ENCODE peak calls at places on chromosomes 2 and 18, in seven cellular contexts. D is A549, Y is right atrium auricular region, P is tibial nerve, V is K562, R is right lobe of liver, O is upper lobe of right lung. G is an unnamed sample. For H3K4me1, the result is how much of the 10 kb centered on the place peaks cover.

GRCh38 chr2:119641562-119642258 is 37.3 kb upstream of the TMEM177 start:
- DNase-seq in D (peak), Y (peak), P (peak), V (peak), R (peak), O (peak), G (peak)

GRCh38 chr2:82968381-82968780 is 1490.7 kb downstream of the SUCLG1 start:
- DNase-seq in D (no peak), Y (no peak), P (no peak), V (no peak), R (no peak), O (no peak), G (no peak)

GRCh38 chr2:212968284-212969081 is 182.9 kb downstream of the IKZF2 start:
- DNase-seq in D (no peak), Y (no peak), P (no peak), V (no peak), R (no peak), O (no peak), G (no peak)

GRCh38 chr2:38959938-38960608 is 70.4 kb downstream of the ARHGEF33 start:
- DNase-seq in D (no peak), Y (peak), P (peak), V (no peak), R (peak), O (peak), G (peak)

GRCh38 chr2:121257476-121257831 is 27.5 kb downstream of the TFCP2L1 start:
- DNase-seq in D (no peak), Y (no peak), P (no peak), V (no peak), R (no peak), O (no peak), G (no peak)

GRCh38 chr2:173229086-173229485 is 125.6 kb upstream of the CDCA7 start:
- DNase-seq in D (no peak), Y (no peak), P (no peak), V (no peak), R (no peak), O (no peak), G (no peak)

GRCh38 chr18:58807766-58808165 is 56.9 kb upstream of the ZNF532 start:
- DNase-seq in D (no peak), Y (no peak), P (no peak), V (no peak), R (no peak), O (no peak), G (no peak)

GRCh38 chr2:237059155-237059875 is 26.4 kb upstream of the COPS8 start:
- DNase-seq in D (no peak), Y (no peak), P (no peak), V (no peak), R (no peak), O (no peak), G (no peak)

GRCh38 chr2:172878260-172878659 is 142.6 kb downstream of the RAPGEF4 start:
- DNase-seq in D (no peak), Y (no peak), P (no peak), V (no peak), R (no peak), O (no peak), G (no peak)

GRCh38 chr2:15189236-15189635 is 371.9 kb downstream of the NBAS start:
- DNase-seq in D (no peak), Y (no peak), P (no peak), V (no peak), R (no peak), O (no peak), G (no peak)

GRCh38 chr2:18505703-18506341 is 54.6 kb downstream of the RDH14 start:
- DNase-seq in D (no peak), Y (no peak), P (no peak), V (no peak), R (no peak), O (no peak), G (no peak)

GRCh38 chr2:16351541-16351940 is 314.1 kb downstream of the CYRIA start:
- DNase-seq in D (no peak), Y (no peak), P (no peak), V (no peak), R (no peak), O (no peak), G (peak)

GRCh38 chr2:111662039-111662740 is 221.8 kb downstream of the ANAPC1 start:
- DNase-seq in D (no peak), Y (no peak), P (no peak), V (no peak), R (peak), O (no peak), G (no peak)

GRCh38 chr18:34957864-34958259 is 83.4 kb upstream of the MAPRE2 start:
- DNase-seq in D (no peak), Y (no peak), P (no peak), V (no peak), R (no peak), O (no peak), G (no peak)

GRCh38 chr2:62306751-62307468 is 111.0 kb downstream of the B3GNT2 start:
- DNase-seq in D (no peak), Y (no peak), P (no peak), V (no peak), R (no peak), O (no peak), G (no peak)

GRCh38 chr2:150549381-150549780 is 61.9 kb upstream of the RND3 start:
- DNase-seq in D (no peak), Y (no peak), P (no peak), V (no peak), R (no peak), O (no peak), G (no peak)

GRCh38 chr2:170869461-170869860 is 52.8 kb downstream of the GAD1 start:
- DNase-seq in D (no peak), Y (no peak), P (no peak), V (no peak), R (no peak), O (no peak), G (no peak)

GRCh38 chr2:99348173-99348572 is 11.0 kb downstream of the EIF5B start:
- DNase-seq in D (no peak), Y (no peak), P (no peak), V (no peak), R (no peak), O (no peak), G (no peak)

GRCh38 chr18:10242922-10243680 is 211.3 kb upstream of the APCDD1 start:
- DNase-seq in D (no peak), Y (no peak), P (no peak), V (no peak), R (no peak), O (no peak), G (no peak)

GRCh38 chr2:129717560-129718128 is 261.8 kb upstream of the RAB6C start:
- DNase-seq in D (no peak), Y (no peak), P (no peak), V (no peak), R (no peak), O (no peak), G (no peak)

GRCh38 chr2:158006961-158007664 is 94.6 kb upstream of the UPP2 start:
- DNase-seq in D (no peak), Y (no peak), P (no peak), V (no peak), R (no peak), O (peak), G (no peak)

GRCh38 chr18:76380791-76381405 is 114.1 kb downstream of the ZNF516 start:
- DNase-seq in D (peak), Y (no peak), P (no peak), V (peak), R (no peak), O (no peak), G (no peak)

GRCh38 chr2:126658910-126659613 is 3.1 kb downstream of the GYPC start:
- DNase-seq in D (no peak), Y (peak), P (peak), V (no peak), R (peak), O (peak), G (no peak)

GRCh38 chr2:201680743-201681142 is 17.7 kb downstream of the MPP4 start:
- DNase-seq in D (peak), Y (no peak), P (no peak), V (peak), R (no peak), O (no peak), G (peak)

GRCh38 chr2:170235860-170236638 is 58.1 kb downstream of the MYO3B start:
- DNase-seq in D (peak), Y (no peak), P (no peak), V (peak), R (no peak), O (no peak), G (peak)

GRCh38 chr2:135600915-135601314 is 69.6 kb downstream of the R3HDM1 start:
- DNase-seq in D (no peak), Y (no peak), P (no peak), V (no peak), R (no peak), O (no peak), G (no peak)
- TF ChIP-seq CTCF in D (peak), Y (no peak), P (peak), V (peak), R (no peak), O (no peak), G (no peak)

GRCh38 chr2:217897816-217898806 is 104.7 kb downstream of the TNS1 start:
- DNase-seq in D (no peak), Y (no peak), P (no peak), V (no peak), R (peak), O (peak), G (no peak)
- H3K4me1 ChIP-seq in D (under half), Y (under half), P (half or more), V (under half), R (under half), O (half or more), G (under half)

GRCh38 chr2:46332686-46333281 is 35.6 kb downstream of the EPAS1 start:
- DNase-seq in D (no peak), Y (no peak), P (no peak), V (no peak), R (peak), O (no peak), G (peak)

GRCh38 chr2:46333912-46334311 is 36.7 kb downstream of the EPAS1 start:
- DNase-seq in D (peak), Y (no peak), P (no peak), V (no peak), R (no peak), O (no peak), G (no peak)

GRCh38 chr2:46335404-46335965 is 38.3 kb downstream of the EPAS1 start:
- DNase-seq in D (peak), Y (no peak), P (no peak), V (no peak), R (no peak), O (peak), G (no peak)

GRCh38 chr2:46335966-46336436 is 38.8 kb downstream of the EPAS1 start:
- DNase-seq in D (peak), Y (no peak), P (no peak), V (no peak), R (no peak), O (peak), G (no peak)

GRCh38 chr2:46334389-46335345 is 37.5 kb downstream of the EPAS1 start:
- DNase-seq in D (no peak), Y (no peak), P (no peak), V (no peak), R (no peak), O (no peak), G (no peak)
- H3K4me3 ChIP-seq in D (peak), Y (peak), P (peak), V (no peak), R (no peak), O (peak), G (no peak)

DNA sequence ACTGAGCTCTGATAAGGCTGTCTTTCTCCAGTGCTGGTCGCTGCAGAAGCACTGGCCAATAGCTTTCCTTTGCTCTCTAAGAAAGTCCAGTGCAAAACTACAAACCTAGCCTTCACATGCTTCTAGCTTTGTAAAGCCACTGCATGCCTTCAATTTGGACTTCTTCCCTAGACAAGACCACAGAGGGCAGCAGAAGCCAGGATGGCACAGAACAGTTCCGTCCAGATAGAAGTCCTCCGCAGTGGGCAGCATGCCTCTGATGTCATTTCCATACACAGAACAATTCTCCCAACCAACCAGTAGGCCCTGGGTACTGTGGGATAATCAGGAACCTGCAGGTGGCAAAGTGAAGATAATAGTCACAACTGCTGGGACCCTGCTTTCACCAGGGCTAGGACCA is 3.3 kb downstream of the ST6GAL2 start:
- DNase-seq in D (peak), Y (no peak), P (no peak), V (no peak), R (no peak), O (no peak), G (no peak)
- TF ChIP-seq CTCF in D (peak), Y (no peak), P (no peak), V (no peak), R (no peak), O (no peak), G (no peak)

GRCh38 chr2:177255227-177255601 is 9.3 kb downstream of the NFE2L2 start:
- DNase-seq in D (no peak), Y (no peak), P (no peak), V (no peak), R (no peak), O (no peak), G (no peak)

GRCh38 chr2:177253704-177254103 is 10.8 kb downstream of the NFE2L2 start:
- DNase-seq in D (no peak), Y (no peak), P (no peak), V (no peak), R (no peak), O (no peak), G (no peak)

GRCh38 chr2:177254433-177255226 is 9.9 kb downstream of the NFE2L2 start:
- DNase-seq in D (no peak), Y (no peak), P (no peak), V (peak), R (no peak), O (no peak), G (peak)

GRCh38 chr2:177251165-177251542 is 13.4 kb downstream of the NFE2L2 start:
- DNase-seq in D (no peak), Y (no peak), P (no peak), V (no peak), R (no peak), O (no peak), G (no peak)

DNA sequence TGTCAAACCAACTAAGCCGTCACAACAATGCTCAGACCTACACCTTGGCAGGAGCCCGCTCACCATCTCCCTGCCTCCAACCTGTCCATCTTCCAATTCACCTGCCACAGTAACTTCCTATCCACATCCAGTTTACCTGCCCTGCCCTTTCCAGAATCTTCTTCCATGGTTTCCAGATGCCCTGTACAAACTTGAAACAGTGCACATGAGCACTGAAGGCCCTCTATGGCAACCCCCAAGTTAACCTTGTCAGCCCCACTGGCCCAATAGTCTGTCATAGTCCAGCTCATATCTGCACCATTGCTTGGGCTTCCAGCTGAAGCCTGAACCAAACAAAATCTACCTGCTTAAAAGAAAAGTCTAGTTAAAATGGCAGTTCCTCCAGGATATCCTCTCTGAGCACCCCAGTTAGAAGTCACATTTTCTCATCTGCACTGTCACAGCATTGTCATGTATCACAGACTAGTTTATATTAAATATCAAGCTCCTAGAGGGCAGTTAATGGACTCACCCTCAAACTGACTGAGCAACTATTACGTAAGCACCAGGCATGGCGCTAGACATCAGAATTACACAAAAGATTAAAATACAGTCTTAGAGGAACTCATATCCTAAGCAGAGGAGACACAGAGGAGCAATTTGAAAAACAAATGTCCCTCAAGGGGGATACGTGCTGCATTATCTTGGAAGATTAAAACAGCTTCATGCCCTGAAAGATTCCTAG is 11.6 kb downstream of the NFE2L2 start:
- DNase-seq in D (no peak), Y (no peak), P (no peak), V (no peak), R (no peak), O (no peak), G (no peak)
- H3K4me1 ChIP-seq in D (half or more), Y (under half), P (half or more), V (under half), R (under half), O (half or more), G (under half)

GRCh38 chr18:62584241-62585120 is 61.7 kb downstream of the ZCCHC2 start:
- DNase-seq in D (peak), Y (peak), P (peak), V (peak), R (peak), O (peak), G (peak)
- H3K4me3 ChIP-seq in D (no peak), Y (no peak), P (no peak), V (no peak), R (no peak), O (no peak), G (no peak)

GRCh38 chr2:33437815-33438214 is 38.6 kb upstream of the RASGRP3 start:
- DNase-seq in D (no peak), Y (no peak), P (no peak), V (no peak), R (no peak), O (no peak), G (no peak)

GRCh38 chr2:33443272-33443829 is 33.1 kb upstream of the RASGRP3 start:
- DNase-seq in D (no peak), Y (no peak), P (no peak), V (no peak), R (no peak), O (no peak), G (no peak)

GRCh38 chr2:33444961-33445360 is 31.5 kb upstream of the RASGRP3 start:
- DNase-seq in D (no peak), Y (no peak), P (no peak), V (no peak), R (no peak), O (no peak), G (no peak)

GRCh38 chr2:33442528-33443069 is 33.9 kb upstream of the RASGRP3 start:
- DNase-seq in D (no peak), Y (no peak), P (no peak), V (no peak), R (no peak), O (no peak), G (no peak)

DNA sequence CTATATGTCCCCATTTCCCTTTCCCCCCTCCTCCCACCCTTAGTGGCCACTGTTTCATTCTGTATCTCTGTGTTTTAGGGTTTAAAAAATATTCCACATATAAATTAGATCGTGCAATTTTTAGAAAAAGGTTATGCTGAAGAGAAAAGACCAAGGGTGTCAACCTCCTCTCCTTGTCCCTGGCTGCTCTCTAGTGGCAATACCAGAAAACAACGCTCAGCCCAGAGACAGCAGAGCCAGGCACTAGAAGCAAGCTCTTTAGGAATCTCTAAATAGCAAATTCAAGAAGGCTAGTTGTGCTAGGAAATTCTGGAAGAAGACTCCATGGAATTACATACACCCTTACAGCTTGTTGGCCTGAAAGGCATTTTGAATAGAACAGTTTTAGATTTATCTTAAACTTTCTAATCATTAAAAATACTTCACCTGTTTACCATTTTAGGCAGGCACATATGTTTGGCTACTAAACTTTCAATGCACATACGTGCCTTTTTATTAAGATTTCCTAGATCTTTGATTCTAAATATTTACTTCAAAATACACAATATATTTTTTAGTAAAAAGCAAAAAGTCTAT is 35.1 kb upstream of the RASGRP3 start:
- DNase-seq in D (peak), Y (no peak), P (no peak), V (peak), R (peak), O (no peak), G (peak)
- TF ChIP-seq CTCF in D (peak), Y (peak), P (peak), V (peak), R (peak), O (peak), G (peak)

G was measured in BE2C.